ENCODE peak calls at places on chromosomes 3 and 15, in six cellular contexts. Z, Q, C, X, O and S are unnamed samples.

GRCh38 chr15:59026207-59026606 is 38.7 kb downstream of the RNF111 start:
- DNase-seq in Q (no peak), C (no peak), O (no peak), Z (no peak), X (no peak), S (no peak)

GRCh38 chr3:105253225-105253624 is 113.5 kb upstream of the ALCAM start:
- DNase-seq in O (no peak), Q (no peak), C (no peak), Z (no peak), X (no peak), S (peak; percentile 89)

GRCh38 chr3:157786216-157786615 is 283.0 kb upstream of the VEPH1 start:
- DNase-seq in Z (no peak), Q (no peak), X (peak; percentile 85), C (no peak), O (no peak), S (no peak)

GRCh38 chr15:70741107-70741511 is 22.2 kb downstream of the UACA start:
- DNase-seq in C (no peak), X (peak; percentile 67), Z (no peak), O (peak; percentile 62), Q (no peak), S (peak; percentile 19)

GRCh38 chr3:100662113-100662823 is 47.0 kb upstream of the TFG start:
- DNase-seq in O (no peak), X (no peak), Z (no peak), Q (no peak), C (peak; percentile 64), S (no peak)

GRCh38 chr3:49377483-49377882 is 19.3 kb upstream of the GPX1 start:
- DNase-seq in X (no peak), Q (no peak), Z (no peak), C (no peak), O (no peak), S (no peak)

GRCh38 chr3:65572175-65572777 is 466.4 kb downstream of the MAGI1 start:
- DNase-seq in C (no peak), X (no peak), Q (no peak), Z (no peak), O (no peak), S (no peak)

GRCh38 chr3:48472923-48473616 is 26.5 kb downstream of the ATRIP start:
- DNase-seq in C (peak; percentile 99), X (peak; percentile 63), Z (peak; percentile 96), O (peak; percentile 95), Q (peak; percentile 92), S (peak; percentile 88)

GRCh38 chr3:84984429-84984828 is 25.6 kb downstream of the CADM2 start:
- DNase-seq in Q (no peak), O (no peak), X (no peak), Z (no peak), C (no peak), S (no peak)

GRCh38 chr15:75791337-75791713 is 51.9 kb upstream of the UBE2Q2 start:
- DNase-seq in Z (no peak), C (no peak), Q (no peak), X (no peak), O (no peak), S (no peak)

GRCh38 chr3:125128861-125129501 is 73.2 kb upstream of the HEG1 start:
- DNase-seq in Z (peak; percentile 72), X (peak; percentile 82), C (no peak), O (no peak), Q (no peak), S (peak; percentile 81)

GRCh38 chr15:69090197-69090948 is 70.1 kb upstream of the GLCE start:
- DNase-seq in Q (peak; percentile 72), Z (no peak), O (no peak), C (peak; percentile 94), X (no peak), S (no peak)

GRCh38 chr3:11903447-11903846 is 56.8 kb upstream of the TAMM41 start:
- DNase-seq in O (no peak), Q (no peak), Z (no peak), C (no peak), X (no peak), S (no peak)

GRCh38 chr15:50476143-50476542 is 51.9 kb downstream of the USP8 start:
- DNase-seq in Z (no peak), Q (no peak), C (no peak), O (no peak), X (no peak), S (no peak)

GRCh38 chr3:129690406-129690805 is 83.9 kb upstream of the PLXND1 start:
- DNase-seq in Z (no peak), C (peak; percentile 91), X (peak; percentile 1), O (peak; percentile 50), Q (peak; percentile 70), S (peak; percentile 97)

GRCh38 chr3:50274371-50275104 is 4.3 kb upstream of the LSMEM2 start:
- DNase-seq in Q (peak; percentile 77), X (no peak), Z (peak; percentile 86), O (peak; percentile 78), C (peak; percentile 96), S (peak; percentile 56)

GRCh38 chr15:47742742-47743141 is 25.4 kb downstream of the SEMA6D start:
- DNase-seq in O (no peak), X (no peak), Q (no peak), C (peak; percentile 40), Z (no peak), S (no peak)

GRCh38 chr15:62495670-62496328 is 330.7 kb upstream of the C2CD4B start:
- DNase-seq in X (peak; percentile 89), Q (no peak), C (no peak), O (peak; percentile 33), Z (no peak), S (no peak)

GRCh38 chr3:65548848-65549625 is 489.7 kb downstream of the MAGI1 start:
- DNase-seq in O (peak; percentile 15), Q (peak; percentile 56), C (peak; percentile 79), X (no peak), Z (no peak), S (peak; percentile 52)

GRCh38 chr3:55190296-55190695 is 262.4 kb upstream of the LRTM1 start:
- DNase-seq in C (no peak), O (no peak), Q (no peak), Z (no peak), X (peak; percentile 80), S (no peak)

GRCh38 chr15:75452364-75452967 is 976 bp upstream of the SIN3A start:
- DNase-seq in C (peak; percentile 89), X (no peak), O (peak; percentile 94), Z (peak; percentile 91), Q (no peak), S (peak; percentile 84)

GRCh38 chr3:110016235-110016634 is 678.9 kb upstream of the DPPA4 start:
- DNase-seq in Z (no peak), O (no peak), Q (peak; percentile 13), C (peak; percentile 2), X (no peak), S (no peak)

GRCh38 chr3:63279442-63279841 is 1.3 kb downstream of the SYNPR start:
- DNase-seq in Z (no peak), O (no peak), X (no peak), C (peak; percentile 2), Q (no peak), S (no peak)

GRCh38 chr15:56760186-56760585 is 26.9 kb upstream of the ZNF280D start:
- DNase-seq in X (peak; percentile 61), C (no peak), O (no peak), Z (no peak), Q (no peak), S (peak; percentile 73)